ENCODE peak calls at places on chromosomes 11 and 22, in eight cellular contexts. T, R, E, Z, K, V, L and M are unnamed samples.

GRCh38 chr11:112440518-112440917 is 179.9 kb upstream of the PLET1 start:
- DNase-seq in T (no peak), R (no peak), E (peak), Z (no peak), K (no peak), V (no peak), L (no peak), M (no peak)

GRCh38 chr11:95692526-95693270 is 96.9 kb downstream of the FAM76B start:
- DNase-seq in T (peak), R (no peak), E (no peak), Z (no peak), K (no peak), V (no peak), L (no peak), M (no peak)

GRCh38 chr11:36034572-36035331 is 90.9 kb downstream of the LDLRAD3 start:
- DNase-seq in T (peak), R (no peak), E (peak), Z (no peak), K (no peak), V (no peak), L (no peak), M (no peak)

GRCh38 chr11:9838229-9838628 is 174.4 kb downstream of the SWAP70 start:
- DNase-seq in T (peak), R (no peak), E (no peak), Z (no peak), K (no peak), V (no peak), L (no peak), M (no peak)

GRCh38 chr11:125494987-125495725 is 909 bp downstream of the FEZ1 start:
- DNase-seq in T (no peak), R (peak), E (no peak), Z (no peak), K (no peak), V (no peak), L (no peak), M (no peak)

GRCh38 chr11:74577624-74578396 is 14.6 kb upstream of the POLD3 start:
- DNase-seq in T (no peak), R (no peak), E (no peak), Z (peak), K (no peak), V (no peak), L (no peak), M (peak)

GRCh38 chr22:38882972-38883622 is 11.1 kb upstream of the CBX6 start:
- DNase-seq in T (no peak), R (no peak), E (no peak), Z (no peak), K (no peak), V (no peak), L (no peak), M (no peak)

GRCh38 chr11:71446150-71446549 is 2.0 kb downstream of the DHCR7 start:
- DNase-seq in T (no peak), R (no peak), E (no peak), Z (no peak), K (no peak), V (no peak), L (no peak), M (no peak)

GRCh38 chr11:72102162-72102561 is 935 bp downstream of the LAMTOR1 start:
- DNase-seq in T (no peak), R (no peak), E (no peak), Z (no peak), K (no peak), V (no peak), L (no peak), M (no peak)

GRCh38 chr22:37675930-37676571 is 615 bp downstream of the LGALS1 start:
- DNase-seq in T (peak), R (no peak), E (peak), Z (no peak), K (no peak), V (no peak), L (no peak), M (no peak)

GRCh38 chr22:46848227-46848626 is 85.8 kb downstream of the TBC1D22A start:
- DNase-seq in T (peak), R (no peak), E (no peak), Z (no peak), K (no peak), V (no peak), L (no peak), M (no peak)

GRCh38 chr11:116471608-116472007 is 301.2 kb downstream of the BUD13 start:
- DNase-seq in T (no peak), R (no peak), E (peak), Z (no peak), K (no peak), V (no peak), L (no peak), M (no peak)

GRCh38 chr11:65384301-65384889 is 1.9 kb upstream of the SLC25A45 start:
- DNase-seq in T (peak), R (no peak), E (no peak), Z (no peak), K (no peak), V (no peak), L (no peak), M (no peak)

GRCh38 chr11:7672960-7673723 is at the start of gene CYB5R2:
- DNase-seq in T (peak), R (no peak), E (peak), Z (no peak), K (no peak), V (no peak), L (no peak), M (no peak)

GRCh38 chr11:120748485-120748814 is 236.9 kb downstream of the GRIK4 start:
- DNase-seq in T (no peak), R (no peak), E (no peak), Z (peak), K (no peak), V (no peak), L (peak), M (no peak)

GRCh38 chr11:28460348-28460747 is 352.2 kb downstream of the METTL15 start:
- DNase-seq in T (no peak), R (no peak), E (no peak), Z (no peak), K (no peak), V (no peak), L (no peak), M (no peak)

GRCh38 chr11:74443071-74443864 is 24.1 kb downstream of the KCNE3 start:
- DNase-seq in T (no peak), R (no peak), E (no peak), Z (peak), K (no peak), V (no peak), L (peak), M (peak)

GRCh38 chr11:3189193-3189843 is 24.2 kb upstream of the OSBPL5 start:
- DNase-seq in T (no peak), R (no peak), E (no peak), Z (no peak), K (no peak), V (no peak), L (no peak), M (no peak)

GRCh38 chr11:9001736-9002135 is 2.1 kb downstream of the NRIP3 start:
- DNase-seq in T (peak), R (no peak), E (peak), Z (no peak), K (peak), V (no peak), L (no peak), M (no peak)

GRCh38 chr11:35035894-35036408 is 103.0 kb upstream of the CD44 start:
- DNase-seq in T (peak), R (no peak), E (peak), Z (no peak), K (no peak), V (no peak), L (no peak), M (no peak)

GRCh38 chr22:37218771-37219411 is 6.6 kb upstream of the SSTR3 start:
- DNase-seq in T (no peak), R (no peak), E (no peak), Z (no peak), K (peak), V (peak), L (no peak), M (no peak)